ENCODE peak calls at places on chromosomes 4 and X, in eight cellular contexts. One of them, this sample, is unnamed.

GRCh38 chrX:119887721-119888425 is 7.8 kb upstream of the AKAP14 start:
- DNase-seq in esophagus muscularis mucosa: no peak
- DNase-seq in GM12891: peak; percentile 44
- DNase-seq in endothelial cell of umbilical vein: peak; percentile 57
- DNase-seq in stomach: peak; percentile 54
- DNase-seq in prostate gland: peak; percentile 4
- DNase-seq in H1: peak; percentile 53
- DNase-seq in suprapubic skin: peak; percentile 74
- DNase-seq in this sample: no peak

GRCh38 chr4:176492648-176493302 is 173.0 kb downstream of the SPCS3 start:
- DNase-seq in prostate gland: no peak
- DNase-seq in H1: no peak
- DNase-seq in GM12891: peak; percentile 8
- DNase-seq in endothelial cell of umbilical vein: peak; percentile 29
- DNase-seq in stomach: no peak
- DNase-seq in esophagus muscularis mucosa: no peak
- DNase-seq in suprapubic skin: no peak
- DNase-seq in this sample: no peak

GRCh38 chr4:184968784-184969201 is 49.5 kb upstream of the HELT start:
- DNase-seq in stomach: peak; percentile 89
- DNase-seq in endothelial cell of umbilical vein: no peak
- DNase-seq in H1: no peak
- DNase-seq in esophagus muscularis mucosa: no peak
- DNase-seq in suprapubic skin: no peak
- DNase-seq in GM12891: no peak
- DNase-seq in prostate gland: peak; percentile 69
- DNase-seq in this sample: peak; percentile 93

GRCh38 chr4:124295413-124295812 is 417.1 kb downstream of the ANKRD50 start:
- DNase-seq in GM12891: no peak
- DNase-seq in endothelial cell of umbilical vein: no peak
- DNase-seq in prostate gland: no peak
- DNase-seq in H1: no peak
- DNase-seq in esophagus muscularis mucosa: no peak
- DNase-seq in stomach: no peak
- DNase-seq in suprapubic skin: no peak
- DNase-seq in this sample: no peak

GRCh38 chr4:111208970-111209369 is 586.1 kb upstream of the PITX2 start:
- DNase-seq in endothelial cell of umbilical vein: no peak
- DNase-seq in esophagus muscularis mucosa: no peak
- DNase-seq in prostate gland: no peak
- DNase-seq in stomach: no peak
- DNase-seq in suprapubic skin: no peak
- DNase-seq in H1: peak; percentile 34
- DNase-seq in GM12891: no peak
- DNase-seq in this sample: no peak

GRCh38 chr4:38185406-38185805 is 225.2 kb downstream of the PTTG2 start:
- DNase-seq in suprapubic skin: no peak
- DNase-seq in endothelial cell of umbilical vein: no peak
- DNase-seq in esophagus muscularis mucosa: no peak
- DNase-seq in prostate gland: no peak
- DNase-seq in GM12891: no peak
- DNase-seq in H1: no peak
- DNase-seq in stomach: no peak
- DNase-seq in this sample: no peak

GRCh38 chr4:140309124-140309870 is 64.1 kb upstream of the SCOC start:
- DNase-seq in suprapubic skin: no peak
- DNase-seq in endothelial cell of umbilical vein: no peak
- DNase-seq in esophagus muscularis mucosa: no peak
- DNase-seq in prostate gland: no peak
- DNase-seq in H1: no peak
- DNase-seq in GM12891: no peak
- DNase-seq in stomach: no peak
- DNase-seq in this sample: peak; percentile 58

GRCh38 chr4:29199025-29199424 is 1521.1 kb upstream of the PCDH7 start:
- DNase-seq in endothelial cell of umbilical vein: no peak
- DNase-seq in prostate gland: no peak
- DNase-seq in suprapubic skin: no peak
- DNase-seq in H1: no peak
- DNase-seq in esophagus muscularis mucosa: no peak
- DNase-seq in stomach: no peak
- DNase-seq in GM12891: no peak
- DNase-seq in this sample: no peak

GRCh38 chr4:99471349-99471748 is 36.2 kb upstream of the ADH7 start:
- DNase-seq in GM12891: no peak
- DNase-seq in esophagus muscularis mucosa: no peak
- DNase-seq in prostate gland: no peak
- DNase-seq in endothelial cell of umbilical vein: no peak
- DNase-seq in H1: no peak
- DNase-seq in stomach: no peak
- DNase-seq in suprapubic skin: no peak
- DNase-seq in this sample: no peak

GRCh38 chr4:124178449-124179021 is 534.0 kb downstream of the ANKRD50 start:
- DNase-seq in endothelial cell of umbilical vein: peak; percentile 36
- DNase-seq in prostate gland: no peak
- DNase-seq in stomach: no peak
- DNase-seq in suprapubic skin: no peak
- DNase-seq in esophagus muscularis mucosa: no peak
- DNase-seq in H1: no peak
- DNase-seq in GM12891: no peak
- DNase-seq in this sample: no peak

GRCh38 chrX:104324871-104325585 is 70.3 kb upstream of the ESX1 start:
- DNase-seq in suprapubic skin: no peak
- DNase-seq in endothelial cell of umbilical vein: peak; percentile 51
- DNase-seq in GM12891: no peak
- DNase-seq in prostate gland: no peak
- DNase-seq in stomach: no peak
- DNase-seq in H1: no peak
- DNase-seq in esophagus muscularis mucosa: no peak
- DNase-seq in this sample: no peak

GRCh38 chr4:120830204-120830603 is 92.3 kb downstream of the PRDM5 start:
- DNase-seq in stomach: no peak
- DNase-seq in suprapubic skin: no peak
- DNase-seq in prostate gland: no peak
- DNase-seq in endothelial cell of umbilical vein: peak; percentile 58
- DNase-seq in esophagus muscularis mucosa: no peak
- DNase-seq in GM12891: no peak
- DNase-seq in H1: no peak
- DNase-seq in this sample: no peak

GRCh38 chr4:88866862-88867550 is 169.4 kb upstream of the NAP1L5 start:
- DNase-seq in H1: no peak
- DNase-seq in stomach: no peak
- DNase-seq in GM12891: no peak
- DNase-seq in suprapubic skin: no peak
- DNase-seq in prostate gland: no peak
- DNase-seq in esophagus muscularis mucosa: no peak
- DNase-seq in endothelial cell of umbilical vein: peak; percentile 83
- DNase-seq in this sample: no peak

GRCh38 chrX:48940404-48940955 is 16.9 kb downstream of the OTUD5 start:
- DNase-seq in stomach: no peak
- DNase-seq in H1: no peak
- DNase-seq in GM12891: no peak
- DNase-seq in esophagus muscularis mucosa: no peak
- DNase-seq in endothelial cell of umbilical vein: no peak
- DNase-seq in prostate gland: no peak
- DNase-seq in suprapubic skin: no peak
- DNase-seq in this sample: no peak
- TF ChIP-seq POLR2AphosphoS5 in stomach: no peak
- TF ChIP-seq POLR2AphosphoS5 in H1: no peak
- TF ChIP-seq POLR2AphosphoS5 in GM12891: no peak
- TF ChIP-seq POLR2AphosphoS5 in esophagus muscularis mucosa: no peak
- TF ChIP-seq POLR2AphosphoS5 in endothelial cell of umbilical vein: no peak
- TF ChIP-seq POLR2AphosphoS5 in prostate gland: no peak
- TF ChIP-seq POLR2AphosphoS5 in suprapubic skin: no peak
- TF ChIP-seq POLR2AphosphoS5 in this sample: no peak

GRCh38 chrX:10120828-10121227 is 35.9 kb upstream of the CLCN4 start:
- DNase-seq in esophagus muscularis mucosa: no peak
- DNase-seq in prostate gland: no peak
- DNase-seq in endothelial cell of umbilical vein: no peak
- DNase-seq in stomach: no peak
- DNase-seq in GM12891: no peak
- DNase-seq in H1: no peak
- DNase-seq in suprapubic skin: no peak
- DNase-seq in this sample: no peak

GRCh38 chrX:10117301-10117700 is 39.5 kb upstream of the CLCN4 start:
- DNase-seq in esophagus muscularis mucosa: no peak
- DNase-seq in stomach: no peak
- DNase-seq in endothelial cell of umbilical vein: no peak
- DNase-seq in H1: no peak
- DNase-seq in GM12891: no peak
- DNase-seq in suprapubic skin: no peak
- DNase-seq in prostate gland: no peak
- DNase-seq in this sample: no peak

GRCh38 chrX:10118530-10118929 is 38.2 kb upstream of the CLCN4 start:
- DNase-seq in suprapubic skin: no peak
- DNase-seq in endothelial cell of umbilical vein: no peak
- DNase-seq in prostate gland: no peak
- DNase-seq in esophagus muscularis mucosa: no peak
- DNase-seq in GM12891: no peak
- DNase-seq in H1: no peak
- DNase-seq in stomach: no peak
- DNase-seq in this sample: no peak

GRCh38 chrX:10117864-10118377 is 38.9 kb upstream of the CLCN4 start:
- DNase-seq in prostate gland: no peak
- DNase-seq in H1: no peak
- DNase-seq in endothelial cell of umbilical vein: no peak
- DNase-seq in stomach: no peak
- DNase-seq in suprapubic skin: no peak
- DNase-seq in esophagus muscularis mucosa: no peak
- DNase-seq in GM12891: no peak
- DNase-seq in this sample: no peak

GRCh38 chrX:10119399-10119990 is 37.3 kb upstream of the CLCN4 start:
- DNase-seq in stomach: peak; percentile 82
- DNase-seq in suprapubic skin: peak; percentile 82
- DNase-seq in H1: peak; percentile 5
- DNase-seq in esophagus muscularis mucosa: peak; percentile 94
- DNase-seq in prostate gland: peak; percentile 48
- DNase-seq in endothelial cell of umbilical vein: peak; percentile 81
- DNase-seq in GM12891: no peak
- DNase-seq in this sample: no peak
- TF ChIP-seq POLR2A in stomach: no peak
- TF ChIP-seq POLR2A in suprapubic skin: no peak
- TF ChIP-seq POLR2A in H1: no peak
- TF ChIP-seq POLR2A in esophagus muscularis mucosa: no peak
- TF ChIP-seq POLR2A in prostate gland: no peak
- TF ChIP-seq POLR2A in endothelial cell of umbilical vein: no peak
- TF ChIP-seq POLR2A in GM12891: no peak
- TF ChIP-seq POLR2A in this sample: no peak

DNA sequence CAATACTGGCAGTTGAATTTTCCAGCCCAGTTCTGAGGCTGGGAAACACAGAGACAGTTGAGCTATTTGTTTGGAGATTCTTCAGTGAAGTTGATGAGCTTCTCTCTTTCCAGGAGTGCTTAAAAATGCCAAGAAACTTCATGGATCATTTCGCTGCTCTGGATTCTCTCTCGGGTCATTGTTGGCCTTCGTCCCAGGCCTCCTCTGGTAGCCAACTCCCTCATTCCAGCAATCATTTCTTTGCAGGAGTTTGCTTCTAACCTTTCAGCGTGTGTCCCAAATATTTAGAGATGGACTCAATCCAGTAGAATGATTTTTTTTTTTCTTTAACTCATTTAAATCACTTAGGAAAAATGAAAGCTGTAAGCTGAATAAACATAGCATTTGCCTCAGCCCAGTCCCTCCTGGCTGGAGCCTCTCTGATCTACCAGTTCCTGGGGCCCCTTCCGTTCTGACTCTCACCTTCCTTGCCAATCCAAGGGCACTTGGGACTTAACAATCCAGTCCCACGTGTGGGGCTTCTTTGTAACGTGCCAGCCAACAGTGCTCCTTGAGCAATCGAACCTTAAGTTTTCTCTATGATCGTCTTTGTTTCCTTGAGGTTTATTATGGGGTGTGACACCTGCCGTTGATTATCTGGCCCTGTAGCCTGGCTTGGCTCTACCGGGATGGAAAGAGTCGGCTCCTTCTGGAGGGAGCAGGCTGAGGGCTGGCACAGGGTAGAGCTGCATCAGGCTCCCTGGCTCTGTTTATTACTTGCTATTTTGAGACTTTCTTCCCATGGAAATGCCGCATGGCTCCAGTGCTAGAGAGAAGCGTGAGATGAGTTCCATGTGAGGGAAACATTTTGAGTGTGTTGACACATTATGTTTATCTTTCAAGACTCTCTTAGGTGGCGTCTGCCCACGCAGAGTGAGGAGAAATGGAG is 80.4 kb upstream of the GPC4 start:
- DNase-seq in esophagus muscularis mucosa: no peak
- DNase-seq in stomach: peak; percentile 29
- DNase-seq in H1: no peak
- DNase-seq in GM12891: no peak
- DNase-seq in endothelial cell of umbilical vein: no peak
- DNase-seq in prostate gland: peak; percentile 4
- DNase-seq in suprapubic skin: peak; percentile 68
- DNase-seq in this sample: no peak
- TF ChIP-seq POLR2AphosphoS5 in esophagus muscularis mucosa: peak; percentile 49
- TF ChIP-seq POLR2AphosphoS5 in stomach: no peak
- TF ChIP-seq POLR2AphosphoS5 in H1: no peak
- TF ChIP-seq POLR2AphosphoS5 in GM12891: no peak
- TF ChIP-seq POLR2AphosphoS5 in endothelial cell of umbilical vein: no peak
- TF ChIP-seq POLR2AphosphoS5 in prostate gland: no peak
- TF ChIP-seq POLR2AphosphoS5 in suprapubic skin: no peak
- TF ChIP-seq POLR2AphosphoS5 in this sample: no peak

DNA sequence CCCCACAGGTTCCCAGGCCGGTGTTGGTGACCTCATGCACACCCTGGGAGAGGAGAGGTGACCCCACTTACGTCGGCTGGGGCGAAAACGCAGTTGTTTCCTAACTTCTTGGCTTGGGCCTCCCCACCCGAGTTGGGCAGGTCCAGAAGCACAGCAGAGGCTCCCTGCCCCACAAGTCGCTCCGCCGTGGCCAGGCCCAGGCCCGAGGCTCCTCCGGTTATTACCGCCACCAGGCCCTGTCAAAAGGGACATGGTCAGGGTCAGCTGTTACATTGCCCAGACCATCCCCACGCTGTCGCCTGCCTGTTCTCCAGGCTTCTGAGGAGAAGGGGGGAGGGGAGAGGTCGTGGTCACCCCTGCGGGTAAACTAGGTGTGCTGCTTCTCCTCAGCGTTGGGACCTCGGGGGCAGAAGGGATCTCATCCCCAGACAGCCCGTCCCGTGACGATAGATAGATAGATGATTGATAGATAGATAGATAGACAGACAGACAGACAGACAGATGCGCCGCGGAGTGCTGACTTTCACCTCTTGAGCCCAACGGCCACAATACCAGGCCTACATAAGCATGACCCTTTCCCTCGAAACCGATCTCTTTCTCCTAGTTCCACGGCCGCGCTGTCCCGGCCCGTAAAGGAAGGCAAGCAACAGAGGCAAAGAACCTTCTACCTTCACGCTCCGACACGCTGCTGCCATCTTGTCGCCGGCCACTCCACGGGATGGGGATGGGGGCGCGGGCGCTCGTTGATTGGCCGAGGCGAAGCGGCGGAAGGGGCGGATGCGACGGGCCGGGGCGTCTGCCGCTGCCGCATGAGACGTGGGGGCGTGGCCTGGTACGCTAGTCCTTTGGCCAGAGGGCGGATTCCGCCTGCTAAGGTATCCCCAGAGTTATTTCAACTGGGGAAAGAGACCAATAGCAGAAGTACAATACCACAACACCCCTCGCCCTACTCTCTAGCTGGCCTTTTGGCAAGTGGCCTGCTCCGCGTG is at the start of gene HSD17B10:
- DNase-seq in stomach: peak; percentile 92
- DNase-seq in H1: no peak
- DNase-seq in prostate gland: peak; percentile 84
- DNase-seq in GM12891: peak; percentile 73
- DNase-seq in endothelial cell of umbilical vein: peak; percentile 81
- DNase-seq in suprapubic skin: peak; percentile 93
- DNase-seq in esophagus muscularis mucosa: peak; percentile 95
- DNase-seq in this sample: no peak
- TF ChIP-seq POLR2A in stomach: no peak
- TF ChIP-seq POLR2A in H1: peak; percentile 53
- TF ChIP-seq POLR2A in prostate gland: no peak
- TF ChIP-seq POLR2A in GM12891: peak; percentile 78
- TF ChIP-seq POLR2A in endothelial cell of umbilical vein: peak; percentile 76
- TF ChIP-seq POLR2A in suprapubic skin: no peak
- TF ChIP-seq POLR2A in esophagus muscularis mucosa: no peak
- TF ChIP-seq POLR2A in this sample: peak; percentile 23

This sample was measured in vagina.